ENCODE peak calls at places on chromosome 2, in four cellular contexts. T, U, V and P are unnamed samples.

GRCh38 chr2:167652401-167652800 is 595.0 kb downstream of the STK39 start:
- DNase-seq in T (no peak), U (no peak), V (no peak), P (no peak)

GRCh38 chr2:201768918-201769317 is 11.8 kb downstream of the ALS2 start:
- DNase-seq in T (no peak), U (peak; percentile 12), V (no peak), P (no peak)

GRCh38 chr2:20514596-20515269 is 67.9 kb downstream of the RHOB start:
- DNase-seq in T (no peak), U (peak; percentile 97), V (no peak), P (peak; percentile 85)

GRCh38 chr2:234588054-234588430 is 91.2 kb upstream of the ARL4C start:
- DNase-seq in T (no peak), U (no peak), V (no peak), P (no peak)

GRCh38 chr2:213443952-213444351 is 159.7 kb downstream of the SPAG16 start:
- DNase-seq in T (no peak), U (no peak), V (no peak), P (no peak)

GRCh38 chr2:85583667-85584353 is 421 bp upstream of the VAMP5 start:
- DNase-seq in T (no peak), U (peak; percentile 14), V (no peak), P (no peak)

GRCh38 chr2:218003994-218004419 is 1.2 kb upstream of the TNS1 start:
- DNase-seq in T (no peak), U (peak; percentile 98), V (peak; percentile 60), P (peak; percentile 80)

GRCh38 chr2:2838548-2838845 is 507.4 kb upstream of the MYT1L start:
- DNase-seq in T (no peak), U (no peak), V (no peak), P (no peak)

GRCh38 chr2:11411768-11412448 is 54.1 kb downstream of the E2F6 start:
- DNase-seq in T (peak; percentile 75), U (peak; percentile 72), V (no peak), P (no peak)

GRCh38 chr2:172101707-172102158 is 967 bp downstream of the DLX2 start:
- DNase-seq in T (peak; percentile 51), U (no peak), V (no peak), P (no peak)

GRCh38 chr2:120436460-120436739 is 90.5 kb downstream of the INHBB start:
- DNase-seq in T (no peak), U (no peak), V (no peak), P (no peak)

GRCh38 chr2:27832396-27832795 is 57.8 kb downstream of the RBKS start:
- DNase-seq in T (no peak), U (peak; percentile 34), V (no peak), P (peak; percentile 65)

GRCh38 chr2:128291161-128291843 is 27.4 kb downstream of the HS6ST1 start:
- DNase-seq in T (no peak), U (no peak), V (no peak), P (no peak)

GRCh38 chr2:128291844-128292598 is 26.6 kb downstream of the HS6ST1 start:
- DNase-seq in T (no peak), U (no peak), V (no peak), P (no peak)

GRCh38 chr2:128292599-128293425 is 25.9 kb downstream of the HS6ST1 start:
- DNase-seq in T (no peak), U (no peak), V (no peak), P (no peak)

GRCh38 chr2:128293870-128294455 is 24.7 kb downstream of the HS6ST1 start:
- DNase-seq in T (no peak), U (no peak), V (no peak), P (no peak)

GRCh38 chr2:128293426-128293755 is 25.3 kb downstream of the HS6ST1 start:
- DNase-seq in T (no peak), U (no peak), V (no peak), P (no peak)
- TF ChIP-seq CTCF in T (no peak), U (no peak), V (no peak), P (no peak)

GRCh38 chr2:174492963-174493431 is 6.2 kb upstream of the GPR155 start:
- DNase-seq in T (no peak), U (no peak), V (no peak), P (no peak)
- H3K4me3 ChIP-seq in T (no peak overlapping the region), U (no peak overlapping the region), V (no peak overlapping the region), P (no peak overlapping the region)

DNA sequence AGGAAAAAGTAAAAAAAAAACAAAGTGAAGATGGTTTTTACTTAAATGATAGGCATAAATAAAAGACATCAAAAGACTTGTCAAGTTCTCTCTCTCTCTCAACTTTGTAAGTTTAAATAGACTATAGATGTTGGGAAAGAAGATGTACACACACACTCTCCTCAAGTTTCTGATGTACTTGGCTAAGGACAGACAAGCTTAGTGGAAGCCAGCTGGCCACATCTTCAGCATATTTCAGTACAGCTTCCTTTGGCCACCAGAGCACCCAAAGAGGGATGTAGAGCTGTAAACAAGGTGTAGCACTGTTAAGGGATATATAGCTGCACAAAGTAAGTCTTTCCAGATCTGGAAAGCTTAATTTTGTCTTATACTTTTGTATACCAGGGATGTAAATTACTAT is 64.2 kb upstream of the MSTN start:
- DNase-seq in T (no peak), U (peak; percentile 60), V (no peak), P (no peak)
- TF ChIP-seq CTCF in T (no peak), U (no peak), V (no peak), P (no peak)

GRCh38 chr2:131645177-131645765 is 117.6 kb downstream of the CCDC74A start:
- DNase-seq in T (no peak), U (no peak), V (no peak), P (no peak)

GRCh38 chr2:131641414-131642206 is 113.9 kb downstream of the CCDC74A start:
- DNase-seq in T (no peak), U (peak; percentile 2), V (no peak), P (no peak)

DNA sequence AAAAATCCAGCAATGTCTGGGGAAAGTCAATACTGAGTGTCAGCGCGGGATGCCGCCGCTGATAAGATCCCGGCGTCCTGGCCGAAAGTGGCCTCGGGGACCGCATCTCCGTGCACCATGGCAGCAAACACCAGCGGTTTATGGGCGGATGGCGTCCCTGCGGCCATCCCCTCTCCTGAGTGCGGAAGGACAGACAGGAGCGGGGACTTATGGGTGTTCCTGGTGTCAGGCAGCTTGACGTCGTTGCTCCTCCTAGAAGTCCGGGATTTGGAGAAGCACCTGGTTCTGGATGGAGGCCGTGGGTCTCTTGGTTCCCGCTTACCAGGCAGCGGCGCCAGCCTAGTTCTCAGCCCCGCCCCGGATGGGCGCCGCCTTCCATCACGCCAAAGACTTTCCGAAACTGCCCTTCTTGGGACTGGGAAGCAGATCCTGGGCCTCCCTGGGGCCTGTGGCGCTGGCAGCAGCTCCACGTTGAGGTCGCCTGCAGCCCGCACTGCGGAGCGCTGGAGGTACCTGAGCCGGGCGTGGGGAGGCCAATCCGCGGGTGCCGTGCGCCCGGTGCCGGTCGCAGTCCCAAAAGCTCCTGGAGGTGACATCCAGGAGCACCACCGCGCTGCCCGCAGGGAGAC is 119.1 kb downstream of the CCDC74A start:
- DNase-seq in T (no peak), U (no peak), V (no peak), P (no peak)
- H3K4me3 ChIP-seq in T (no peak overlapping the region), U (no peak overlapping the region), V (no peak overlapping the region), P (peak overlapping the region; percentile 32)

GRCh38 chr2:81389203-81389602 is 1084.7 kb upstream of the LRRTM1 start:
- DNase-seq in T (no peak), U (no peak), V (no peak), P (no peak)
- TF ChIP-seq CTCF in T (peak; percentile 37), U (no peak), V (no peak), P (no peak)

GRCh38 chr2:96664366-96664765 is 21.8 kb downstream of the FER1L5 start:
- DNase-seq in T (no peak), U (peak; percentile 2), V (no peak), P (no peak)

GRCh38 chr2:96663829-96664228 is 21.3 kb downstream of the FER1L5 start:
- DNase-seq in T (no peak), U (no peak), V (no peak), P (no peak)

GRCh38 chr2:96663177-96663576 is 20.6 kb downstream of the FER1L5 start:
- DNase-seq in T (no peak), U (no peak), V (no peak), P (no peak)

GRCh38 chr2:96662360-96662759 is 19.8 kb downstream of the FER1L5 start:
- DNase-seq in T (no peak), U (no peak), V (no peak), P (no peak)

GRCh38 chr2:96665083-96665569 is 22.6 kb downstream of the FER1L5 start:
- DNase-seq in T (no peak), U (peak; percentile 98), V (no peak), P (peak; percentile 98)
- H3K4me3 ChIP-seq in T (no peak overlapping the region), U (no peak overlapping the region), V (no peak overlapping the region), P (no peak overlapping the region)